ENCODE peak calls at places on chromosomes 6 and 20, in six cellular contexts. R, H, P, K, O and I are unnamed samples.

GRCh38 chr6:49937811-49938210 is 26.2 kb downstream of the DEFB114 start:
- DNase-seq in P (no peak), H (no peak), R (no peak), K (no peak), O (no peak), I (no peak)

GRCh38 chr6:118325220-118325860 is 222.8 kb upstream of the PLN start:
- DNase-seq in R (no peak), P (no peak), K (no peak), H (no peak), O (peak; percentile 2), I (no peak)

GRCh38 chr20:40961686-40962640 is 66.7 kb upstream of the TOP1 start:
- DNase-seq in H (no peak), K (no peak), P (no peak), R (peak; percentile 22), O (no peak), I (no peak)

GRCh38 chr20:50625986-50626677 is 65.2 kb downstream of the RIPOR3 start:
- DNase-seq in K (no peak), R (peak; percentile 69), O (peak; percentile 15), P (peak; percentile 64), H (no peak), I (no peak)

GRCh38 chr6:33633462-33634158 is 12.5 kb downstream of the ITPR3 start:
- DNase-seq in H (no peak), O (peak; percentile 50), R (peak; percentile 63), P (peak; percentile 96), K (peak; percentile 80), I (peak; percentile 60)

GRCh38 chr20:45857836-45858250 is 429 bp downstream of the ZSWIM3 start:
- DNase-seq in P (peak; percentile 60), H (no peak), R (no peak), O (no peak), K (no peak), I (no peak)

GRCh38 chr6:41706876-41707564 is 28.4 kb downstream of the TFEB start:
- DNase-seq in K (peak; percentile 51), H (no peak), P (no peak), O (peak; percentile 34), R (peak; percentile 60), I (no peak)

GRCh38 chr6:165895421-165896165 is 232.6 kb upstream of the PDE10A start:
- DNase-seq in H (no peak), P (no peak), O (no peak), K (no peak), R (peak; percentile 17), I (no peak)

GRCh38 chr6:37021356-37022129 is 16.1 kb downstream of the FGD2 start:
- DNase-seq in H (no peak), K (no peak), O (peak; percentile 30), R (peak; percentile 62), P (no peak), I (peak; percentile 34)

GRCh38 chr6:71082033-71082620 is 125.3 kb upstream of the B3GAT2 start:
- DNase-seq in R (peak; percentile 46), O (peak; percentile 10), K (no peak), P (no peak), H (no peak), I (no peak)

GRCh38 chr20:56268536-56268935 is 20.0 kb downstream of the MC3R start:
- DNase-seq in R (no peak), K (no peak), P (no peak), H (no peak), O (no peak), I (no peak)

GRCh38 chr20:63052571-63053429 is 46.0 kb upstream of the BHLHE23 start:
- DNase-seq in R (no peak), O (no peak), H (no peak), K (no peak), P (no peak), I (no peak)

GRCh38 chr20:651713-652610 is 1.0 kb downstream of the SRXN1 start:
- DNase-seq in H (no peak), K (no peak), O (no peak), R (no peak), P (no peak), I (no peak)

GRCh38 chr6:28211840-28212509 is 13.1 kb upstream of the ZSCAN9 start:
- DNase-seq in H (no peak), O (no peak), K (peak; percentile 22), R (no peak), P (no peak), I (no peak)

GRCh38 chr6:67030861-67031260 is 1323.8 kb upstream of the EYS start:
- DNase-seq in K (no peak), H (no peak), O (no peak), P (peak; percentile 65), R (no peak), I (no peak)

GRCh38 chr6:116385462-116385807 is 14.7 kb downstream of the DSE start:
- DNase-seq in H (no peak), R (peak; percentile 77), P (no peak), K (no peak), O (peak; percentile 65), I (no peak)

GRCh38 chr6:139540276-139540675 is 165.8 kb upstream of the CITED2 start:
- DNase-seq in H (no peak), R (peak; percentile 73), K (no peak), O (peak; percentile 71), P (no peak), I (no peak)

GRCh38 chr6:158708239-158708638 is 58.4 kb downstream of the SYTL3 start:
- DNase-seq in K (no peak), H (peak; percentile 75), R (peak; percentile 86), O (no peak), P (peak; percentile 46), I (no peak)

GRCh38 chr6:81241717-81242116 is 510.8 kb downstream of the TENT5A start:
- DNase-seq in K (no peak), O (peak; percentile 63), R (peak; percentile 78), P (no peak), H (no peak), I (no peak)

GRCh38 chr6:136668571-136668970 is 118.3 kb upstream of the MAP7 start:
- DNase-seq in K (no peak), O (no peak), P (no peak), H (no peak), R (no peak), I (no peak)

DNA sequence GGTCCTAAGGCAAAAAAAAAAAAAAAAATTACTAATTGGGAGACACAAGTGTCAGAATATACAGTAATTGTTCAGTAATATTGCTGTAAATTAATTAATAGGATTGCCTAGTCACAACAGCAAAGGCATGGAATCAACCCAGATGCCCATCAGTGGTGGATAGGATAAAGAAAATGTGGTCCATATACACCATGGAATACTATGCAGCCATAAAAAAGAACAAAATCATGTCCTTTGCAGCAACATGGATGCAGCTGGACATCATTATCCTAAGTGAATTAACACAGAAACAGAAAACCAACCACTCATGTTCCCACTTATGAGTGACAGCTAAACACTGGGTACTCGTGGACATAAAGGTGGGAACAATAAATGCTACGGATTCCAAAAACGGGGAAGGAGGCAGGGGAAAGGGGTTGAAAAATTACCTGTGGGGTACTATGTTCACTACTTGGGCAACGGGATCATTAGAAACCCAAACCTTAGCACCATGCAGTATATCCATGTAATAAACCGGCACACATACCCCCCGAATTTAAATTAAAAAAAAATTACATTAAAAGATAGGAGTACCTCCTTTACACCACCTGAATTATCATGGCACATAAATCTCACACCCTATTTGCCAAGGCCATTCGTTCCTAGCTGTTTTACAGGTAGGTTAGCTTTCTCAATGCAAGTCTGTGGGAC is 689 bp upstream of the PFDN4 start:
- DNase-seq in P (no peak), O (no peak), H (no peak), K (no peak), R (no peak), I (no peak)
- TF ChIP-seq CTCF in P (no peak), O (no peak), H (no peak), K (no peak), R (no peak), I (no peak)

GRCh38 chr20:22490287-22491187 is 93.8 kb downstream of the FOXA2 start:
- DNase-seq in P (peak; percentile 46), K (no peak), O (no peak), H (no peak), R (peak; percentile 16), I (no peak)
- TF ChIP-seq CTCF in P (peak; percentile 24), K (no peak), O (no peak), H (no peak), R (no peak), I (no peak)

DNA sequence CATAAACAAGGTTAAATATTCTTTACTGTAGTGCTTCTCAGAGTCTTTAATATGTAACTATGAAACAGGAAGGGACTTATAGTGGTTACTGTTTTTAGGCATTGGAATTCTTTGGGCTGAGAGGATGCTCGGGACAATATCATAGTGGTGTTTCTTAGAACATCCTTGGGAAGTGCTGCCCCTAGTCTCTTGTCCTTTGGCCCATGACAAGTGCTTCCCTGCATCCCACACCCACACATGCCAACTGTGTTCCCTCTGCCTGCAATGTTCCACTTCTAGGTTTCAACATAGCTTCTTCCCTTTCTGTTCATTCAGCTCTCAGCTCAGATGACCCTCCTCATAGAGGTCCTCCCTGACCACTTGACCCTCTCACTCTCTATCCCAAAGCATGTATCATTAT is 37.6 kb downstream of the CFAP61 start:
- DNase-seq in K (no peak), R (no peak), O (no peak), H (no peak), P (no peak), I (no peak)
- TF ChIP-seq CTCF in K (no peak), R (no peak), O (no peak), H (no peak), P (no peak), I (no peak)

DNA sequence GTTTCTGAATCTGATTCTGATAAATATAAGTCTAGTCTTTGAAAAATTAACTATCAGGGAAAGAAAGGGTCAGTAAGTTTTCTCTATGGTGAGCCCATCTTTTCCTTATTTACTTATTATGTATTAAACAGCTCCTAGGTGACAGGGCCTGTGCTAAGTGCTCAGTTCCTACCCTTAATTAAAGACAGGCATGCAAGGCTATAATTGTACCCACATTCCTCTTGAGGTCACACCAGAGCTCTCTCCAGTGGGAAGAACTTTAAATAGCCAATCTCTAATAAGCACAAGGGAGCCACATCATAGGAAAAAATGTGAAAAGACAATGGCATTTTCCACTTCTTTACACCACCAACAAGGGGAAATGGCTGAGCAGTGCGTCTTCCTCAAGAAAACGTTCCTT is 421.8 kb upstream of the SLC35B3 start:
- DNase-seq in H (no peak), O (no peak), P (no peak), R (no peak), K (no peak), I (no peak)
- TF ChIP-seq CTCF in H (no peak), O (no peak), P (no peak), R (no peak), K (no peak), I (no peak)

DNA sequence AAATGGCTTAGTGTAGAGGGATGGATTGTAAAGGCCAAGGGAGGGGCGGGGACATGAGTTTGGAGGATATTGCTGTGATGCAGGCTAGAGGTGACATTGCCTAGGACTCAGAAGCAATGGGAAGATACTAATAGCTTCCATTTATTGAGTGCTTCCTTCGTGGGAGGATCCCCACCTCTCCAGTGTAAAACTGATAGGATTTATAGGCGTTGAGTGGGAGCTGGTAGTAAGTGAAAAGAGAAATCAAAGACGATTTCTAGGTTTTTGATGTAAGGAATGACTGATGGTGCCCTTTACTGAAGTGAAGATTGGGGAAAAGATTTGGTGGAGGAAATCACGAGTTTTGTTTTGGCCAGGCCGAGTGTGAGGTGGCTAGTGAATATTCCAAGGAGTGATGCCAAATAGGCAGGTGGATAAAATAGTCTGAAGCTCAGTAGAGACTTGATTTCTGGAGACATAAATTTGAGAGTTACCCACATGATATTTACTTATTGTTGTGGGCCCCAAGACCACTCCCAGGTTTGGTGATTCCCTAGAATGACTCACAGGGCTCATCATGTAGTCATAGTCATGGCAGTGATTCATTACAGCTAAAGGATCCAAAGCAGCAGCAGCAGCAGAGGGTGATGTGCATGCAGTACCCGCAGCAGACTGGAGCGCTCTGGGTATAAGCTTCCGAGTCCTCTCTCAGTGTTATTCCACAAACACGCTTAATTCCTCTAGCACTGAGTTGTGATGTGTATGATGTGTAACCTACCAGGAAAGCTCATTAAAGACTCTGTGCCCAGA is 10.2 kb downstream of the RPRD1B start:
- DNase-seq in P (no peak), K (no peak), O (peak; percentile 90), R (peak; percentile 58), H (no peak), I (no peak)
- TF ChIP-seq CTCF in P (no peak), K (no peak), O (peak; percentile 44), R (peak; percentile 25), H (no peak), I (no peak)